ENCODE peak calls at places on chromosome 21, in four cellular contexts. One of them, this sample, is unnamed.

GRCh38 chr21:27545754-27546349 is 579.0 kb upstream of the ADAMTS5 start:
- DNase-seq in GM12878: no peak
- DNase-seq in H1: no peak
- DNase-seq in SK-N-SH: no peak
- DNase-seq in this sample: no peak

GRCh38 chr21:20999567-21000169 is 1.5 kb downstream of the NCAM2 start:
- DNase-seq in GM12878: no peak
- DNase-seq in SK-N-SH: peak; percentile 62
- DNase-seq in H1: peak; percentile 70
- DNase-seq in this sample: peak; percentile 9

GRCh38 chr21:25425156-25425555 is 182.1 kb downstream of the MRPL39 start:
- DNase-seq in SK-N-SH: no peak
- DNase-seq in GM12878: no peak
- DNase-seq in H1: no peak
- DNase-seq in this sample: no peak

GRCh38 chr21:25742900-25743299 is 8.1 kb downstream of the GABPA start:
- DNase-seq in SK-N-SH: no peak
- DNase-seq in H1: no peak
- DNase-seq in GM12878: no peak
- DNase-seq in this sample: no peak

GRCh38 chr21:14078746-14079375 is 131.9 kb downstream of the LIPI start:
- DNase-seq in SK-N-SH: no peak
- DNase-seq in H1: no peak
- DNase-seq in GM12878: no peak
- DNase-seq in this sample: no peak

GRCh38 chr21:34916446-34916845 is 132.7 kb downstream of the RUNX1 start:
- DNase-seq in SK-N-SH: no peak
- DNase-seq in GM12878: no peak
- DNase-seq in H1: no peak
- DNase-seq in this sample: no peak

GRCh38 chr21:36504067-36505058 is 24.4 kb upstream of the CLDN14 start:
- DNase-seq in SK-N-SH: peak; percentile 35
- DNase-seq in H1: no peak
- DNase-seq in GM12878: no peak
- DNase-seq in this sample: peak; percentile 27

GRCh38 chr21:44854391-44854663 is 19.2 kb downstream of the PTTG1IP start:
- DNase-seq in H1: no peak
- DNase-seq in GM12878: no peak
- DNase-seq in SK-N-SH: no peak
- DNase-seq in this sample: no peak

GRCh38 chr21:14071902-14072734 is 138.6 kb downstream of the LIPI start:
- DNase-seq in H1: no peak
- DNase-seq in GM12878: no peak
- DNase-seq in SK-N-SH: no peak
- DNase-seq in this sample: no peak

GRCh38 chr21:15839026-15839425 is 109.2 kb downstream of the USP25 start:
- DNase-seq in SK-N-SH: no peak
- DNase-seq in H1: no peak
- DNase-seq in GM12878: no peak
- DNase-seq in this sample: no peak

GRCh38 chr21:25997788-25998611 is 172.6 kb downstream of the APP start:
- DNase-seq in SK-N-SH: no peak
- DNase-seq in GM12878: no peak
- DNase-seq in H1: no peak
- DNase-seq in this sample: peak; percentile 88

GRCh38 chr21:44255519-44255981 is 6.1 kb downstream of the DNMT3L start:
- DNase-seq in H1: no peak
- DNase-seq in SK-N-SH: no peak
- DNase-seq in GM12878: no peak
- DNase-seq in this sample: no peak

GRCh38 chr21:34011660-34012059 is 61.7 kb upstream of the MRPS6 start:
- DNase-seq in H1: no peak
- DNase-seq in SK-N-SH: no peak
- DNase-seq in GM12878: no peak
- DNase-seq in this sample: no peak

GRCh38 chr21:26072891-26073615 is 97.5 kb downstream of the APP start:
- DNase-seq in SK-N-SH: no peak
- DNase-seq in GM12878: no peak
- DNase-seq in H1: no peak
- DNase-seq in this sample: no peak

GRCh38 chr21:15729346-15729673 is 472 bp upstream of the USP25 start:
- DNase-seq in SK-N-SH: no peak
- DNase-seq in GM12878: no peak
- DNase-seq in H1: no peak
- DNase-seq in this sample: no peak

GRCh38 chr21:32611471-32611997 is 643 bp downstream of the CFAP298 start:
- DNase-seq in GM12878: no peak
- DNase-seq in H1: no peak
- DNase-seq in SK-N-SH: peak; percentile 57
- DNase-seq in this sample: no peak

GRCh38 chr21:15058718-15059316 is 6.0 kb downstream of the NRIP1 start:
- DNase-seq in SK-N-SH: no peak
- DNase-seq in H1: no peak
- DNase-seq in GM12878: no peak
- DNase-seq in this sample: no peak

GRCh38 chr21:27515676-27516075 is 548.8 kb upstream of the ADAMTS5 start:
- DNase-seq in SK-N-SH: no peak
- DNase-seq in H1: no peak
- DNase-seq in GM12878: no peak
- DNase-seq in this sample: no peak

GRCh38 chr21:9760398-9761074 is 760.8 kb upstream of the TPTE start:
- DNase-seq in H1: no peak
- DNase-seq in GM12878: no peak
- DNase-seq in SK-N-SH: no peak
- DNase-seq in this sample: no peak

GRCh38 chr21:44298301-44298700 is 1.6 kb upstream of the PFKL start:
- DNase-seq in SK-N-SH: no peak
- DNase-seq in GM12878: no peak
- DNase-seq in H1: no peak
- DNase-seq in this sample: peak; percentile 20

GRCh38 chr21:33478858-33479678 is 706 bp downstream of the TMEM50B start:
- DNase-seq in H1: peak; percentile 67
- DNase-seq in GM12878: no peak
- DNase-seq in SK-N-SH: peak; percentile 69
- DNase-seq in this sample: peak; percentile 10

GRCh38 chr21:33078907-33079582 is 9.1 kb downstream of the OLIG1 start:
- DNase-seq in GM12878: peak; percentile 88
- DNase-seq in SK-N-SH: no peak
- DNase-seq in H1: no peak
- DNase-seq in this sample: peak; percentile 17

GRCh38 chr21:44766014-44766817 is 35.4 kb downstream of the UBE2G2 start:
- DNase-seq in GM12878: no peak
- DNase-seq in SK-N-SH: peak; percentile 40
- DNase-seq in H1: no peak
- DNase-seq in this sample: no peak

GRCh38 chr21:36479415-36480402 is at the start of gene CLDN14:
- DNase-seq in GM12878: no peak
- DNase-seq in H1: no peak
- DNase-seq in SK-N-SH: no peak
- DNase-seq in this sample: peak; percentile 86

GRCh38 chr21:35491920-35492678 is 443.0 kb upstream of the RUNX1 start:
- DNase-seq in H1: no peak
- DNase-seq in SK-N-SH: no peak
- DNase-seq in GM12878: no peak
- DNase-seq in this sample: no peak

GRCh38 chr21:36734367-36735200 is 35.7 kb downstream of the SIM2 start:
- DNase-seq in H1: no peak
- DNase-seq in GM12878: no peak
- DNase-seq in SK-N-SH: no peak
- DNase-seq in this sample: no peak

GRCh38 chr21:33403786-33404571 is 766 bp downstream of the IFNGR2 start:
- DNase-seq in SK-N-SH: peak; percentile 76
- DNase-seq in GM12878: no peak
- DNase-seq in H1: peak; percentile 77
- DNase-seq in this sample: peak; percentile 26

GRCh38 chr21:20311388-20311787 is 686.8 kb upstream of the NCAM2 start:
- DNase-seq in GM12878: no peak
- DNase-seq in H1: no peak
- DNase-seq in SK-N-SH: no peak
- DNase-seq in this sample: no peak

GRCh38 chr21:15333943-15334342 is 269.1 kb upstream of the NRIP1 start:
- DNase-seq in SK-N-SH: no peak
- DNase-seq in H1: no peak
- DNase-seq in GM12878: no peak
- DNase-seq in this sample: no peak

GRCh38 chr21:44425895-44426662 is 29.2 kb upstream of the LRRC3 start:
- DNase-seq in SK-N-SH: no peak
- DNase-seq in GM12878: no peak
- DNase-seq in H1: no peak
- DNase-seq in this sample: no peak

GRCh38 chr21:45004481-45005263 is 64.8 kb downstream of the SLX9 start:
- DNase-seq in H1: no peak
- DNase-seq in SK-N-SH: no peak
- DNase-seq in GM12878: no peak
- DNase-seq in this sample: no peak

GRCh38 chr21:37061926-37062591 is 10.8 kb downstream of the PIGP start:
- DNase-seq in H1: no peak
- DNase-seq in SK-N-SH: no peak
- DNase-seq in GM12878: no peak
- DNase-seq in this sample: peak; percentile 56

GRCh38 chr21:31545036-31545435 is 114.5 kb upstream of the SOD1 start:
- DNase-seq in H1: no peak
- DNase-seq in GM12878: no peak
- DNase-seq in SK-N-SH: no peak
- DNase-seq in this sample: no peak

GRCh38 chr21:35408401-35408800 is 359.3 kb upstream of the RUNX1 start:
- DNase-seq in H1: no peak
- DNase-seq in GM12878: no peak
- DNase-seq in SK-N-SH: no peak
- DNase-seq in this sample: no peak

GRCh38 chr21:21845901-21846396 is 847.7 kb downstream of the NCAM2 start:
- DNase-seq in GM12878: no peak
- DNase-seq in H1: no peak
- DNase-seq in SK-N-SH: no peak
- DNase-seq in this sample: no peak

GRCh38 chr21:46099476-46099875 is 1.6 kb downstream of the COL6A2 start:
- DNase-seq in SK-N-SH: peak; percentile 47
- DNase-seq in H1: peak; percentile 63
- DNase-seq in GM12878: no peak
- DNase-seq in this sample: peak; percentile 15

GRCh38 chr21:46096596-46096981 is 1.3 kb upstream of the COL6A2 start:
- DNase-seq in H1: peak; percentile 41
- DNase-seq in SK-N-SH: no peak
- DNase-seq in GM12878: no peak
- DNase-seq in this sample: no peak

GRCh38 chr21:46098303-46099141 is 610 bp downstream of the COL6A2 start:
- DNase-seq in GM12878: no peak
- DNase-seq in SK-N-SH: peak; percentile 86
- DNase-seq in H1: peak; percentile 74
- DNase-seq in this sample: no peak

GRCh38 chr21:46096997-46097825 is 701 bp upstream of the COL6A2 start:
- DNase-seq in GM12878: no peak
- DNase-seq in SK-N-SH: no peak
- DNase-seq in H1: peak; percentile 53
- DNase-seq in this sample: no peak

DNA sequence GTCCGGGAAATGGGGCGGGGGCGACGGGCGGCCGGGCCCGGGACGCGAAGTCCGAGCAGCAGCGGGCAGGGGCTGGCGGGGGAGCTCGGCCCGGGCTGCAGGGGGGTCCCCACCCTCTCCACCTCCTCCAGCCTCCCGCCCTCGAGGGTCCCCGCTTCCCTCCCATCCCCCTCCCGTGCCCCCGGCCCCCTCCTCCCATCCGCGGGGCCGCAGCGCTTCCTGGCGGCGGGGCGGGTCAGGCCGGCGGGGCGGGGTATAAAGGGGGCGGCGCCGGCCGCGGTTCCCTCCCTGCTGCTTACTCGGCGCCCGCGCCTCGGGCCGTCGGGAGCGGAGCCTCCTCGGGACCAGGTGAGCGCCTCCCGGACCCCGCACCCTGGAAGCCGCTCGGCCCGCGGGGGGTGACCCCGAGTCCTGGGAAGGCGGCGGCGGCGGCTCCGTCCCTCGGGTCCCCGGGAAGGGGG is at the start of gene COL6A2:
- DNase-seq in H1: peak; percentile 89
- DNase-seq in GM12878: no peak
- DNase-seq in SK-N-SH: peak; percentile 97
- DNase-seq in this sample: no peak
- TF ChIP-seq TCF12 in H1: no peak
- TF ChIP-seq TCF12 in GM12878: no peak
- TF ChIP-seq TCF12 in SK-N-SH: no peak
- TF ChIP-seq TCF12 in this sample: no peak

DNA sequence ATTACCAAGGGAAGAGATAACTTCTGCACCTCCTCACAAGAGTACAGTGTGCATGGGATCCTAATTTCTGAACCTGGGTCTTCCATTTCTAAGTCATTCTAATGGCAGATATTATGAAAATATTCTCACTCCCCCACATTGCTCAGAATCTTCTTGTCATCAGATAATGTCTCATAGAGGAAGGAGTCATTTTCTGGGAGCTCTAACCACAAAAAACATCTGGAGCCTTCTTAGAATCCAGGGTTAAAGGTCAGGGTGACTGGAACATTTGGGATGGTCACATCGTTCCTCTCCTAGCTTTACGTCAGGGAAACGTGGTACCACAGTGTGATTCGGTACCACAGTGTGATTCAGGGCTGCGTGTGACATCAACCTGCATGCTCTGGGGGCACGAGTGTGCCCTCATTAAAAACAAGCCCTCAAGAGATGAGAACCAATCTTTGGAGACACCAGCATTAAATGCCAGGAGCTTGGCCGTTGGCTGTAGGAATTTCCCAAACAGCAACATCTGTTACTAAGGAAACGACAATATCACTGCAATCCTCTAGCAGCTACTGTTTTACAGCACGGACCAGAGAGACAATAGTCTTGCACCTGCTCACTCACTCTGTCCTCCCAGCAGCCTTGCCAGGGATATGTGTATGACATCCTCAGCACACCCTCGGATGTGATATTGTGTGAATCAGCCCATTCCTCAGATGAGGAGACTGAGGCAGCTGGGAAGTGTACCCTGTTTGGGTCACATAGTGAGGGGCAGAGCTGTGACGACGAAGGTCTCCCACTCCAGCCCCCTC is 179.1 kb downstream of the PSMG1 start:
- DNase-seq in GM12878: no peak
- DNase-seq in SK-N-SH: no peak
- DNase-seq in H1: no peak
- DNase-seq in this sample: no peak
- TF ChIP-seq TCF12 in GM12878: no peak
- TF ChIP-seq TCF12 in SK-N-SH: no peak
- TF ChIP-seq TCF12 in H1: no peak
- TF ChIP-seq TCF12 in this sample: no peak

GRCh38 chr21:41752231-41752681 is 14.6 kb downstream of the RIPK4 start:
- DNase-seq in H1: no peak
- DNase-seq in GM12878: no peak
- DNase-seq in SK-N-SH: no peak
- DNase-seq in this sample: no peak
- TF ChIP-seq TCF12 in H1: no peak
- TF ChIP-seq TCF12 in GM12878: no peak
- TF ChIP-seq TCF12 in SK-N-SH: peak; percentile 74
- TF ChIP-seq TCF12 in this sample: no peak

GRCh38 chr21:40683349-40683748 is 163.6 kb downstream of the DSCAM start:
- DNase-seq in SK-N-SH: no peak
- DNase-seq in H1: no peak
- DNase-seq in GM12878: no peak
- DNase-seq in this sample: no peak
- TF ChIP-seq TCF12 in SK-N-SH: no peak
- TF ChIP-seq TCF12 in H1: no peak
- TF ChIP-seq TCF12 in GM12878: no peak
- TF ChIP-seq TCF12 in this sample: no peak

This sample was measured in HepG2.